ENCODE peak calls at places on chromosomes 7 and 10, in seven cellular contexts. P is stimulated activated CD4-positive, alpha-beta T cell treated with anti-CD3 and anti-CD28 coated beads, TNF-alpha, amount 100 ng/mL, for 1 hour; J is NCI-H2107; R is fibroblast of the conjunctiva; B is CD4-positive, alpha-beta T cell; I is DMS53; X is left ventricle myocardium superior. Q is an unnamed sample.

GRCh38 chr7:41891967-41892755 is 189.3 kb upstream of the INHBA start:
- DNase-seq in R (no peak), B (no peak), I (no peak), J (no peak), P (no peak), X (no peak), Q (no peak)

GRCh38 chr7:140996-141395 is 51.4 kb upstream of the FAM20C start:
- DNase-seq in X (no peak), B (no peak), I (no peak), R (no peak), J (no peak), P (no peak), Q (no peak)

GRCh38 chr7:191105-192034 is 1.0 kb upstream of the FAM20C start:
- DNase-seq in J (no peak), X (peak), R (peak), P (no peak), I (no peak), B (no peak), Q (no peak)

GRCh38 chr10:44325878-44326277 is 59.0 kb downstream of the CXCL12 start:
- DNase-seq in J (no peak), X (no peak), B (no peak), R (no peak), I (no peak), P (no peak), Q (no peak)

GRCh38 chr7:80244206-80244956 is 109.8 kb downstream of the GNAI1 start:
- DNase-seq in P (no peak), X (no peak), B (no peak), J (no peak), R (peak), I (peak), Q (no peak)

GRCh38 chr10:91287276-91287675 is 66.8 kb downstream of the PCGF5 start:
- DNase-seq in X (no peak), B (no peak), I (no peak), R (no peak), J (no peak), P (no peak), Q (no peak)

GRCh38 chr7:54663186-54663585 is 95.8 kb downstream of the SEC61G start:
- DNase-seq in B (no peak), P (no peak), X (no peak), I (no peak), R (no peak), J (no peak), Q (no peak)

GRCh38 chr10:101656915-101657314 is 38.1 kb downstream of the FBXW4 start:
- DNase-seq in B (no peak), R (no peak), I (no peak), J (no peak), X (no peak), P (no peak), Q (no peak)

GRCh38 chr7:5694221-5694754 is 87.2 kb downstream of the RNF216 start:
- DNase-seq in P (no peak), I (no peak), R (no peak), J (no peak), X (no peak), B (no peak), Q (no peak)

GRCh38 chr7:22582860-22583640 is 83.1 kb upstream of the STEAP1B start:
- DNase-seq in I (no peak), P (no peak), B (no peak), X (no peak), R (peak), J (no peak), Q (no peak)

GRCh38 chr10:113663908-113664307 is at the start of gene NRAP:
- DNase-seq in R (no peak), P (no peak), I (no peak), J (no peak), B (no peak), X (no peak), Q (no peak)

GRCh38 chr7:74561898-74562613 is 95.5 kb upstream of the GTF2I start:
- DNase-seq in P (no peak), B (no peak), I (peak), J (peak), X (no peak), R (no peak), Q (no peak)

GRCh38 chr10:48604039-48604407 is 850 bp downstream of the ARHGAP22 start:
- DNase-seq in J (no peak), P (no peak), R (no peak), X (no peak), B (no peak), I (no peak), Q (no peak)

GRCh38 chr10:19730848-19731247 is 85.4 kb upstream of the PLXDC2 start:
- DNase-seq in R (no peak), J (no peak), B (no peak), P (no peak), X (no peak), I (no peak), Q (no peak)

GRCh38 chr10:59819265-59819664 is 66.0 kb upstream of the MRLN start:
- DNase-seq in P (no peak), R (no peak), I (no peak), B (no peak), X (no peak), J (no peak), Q (no peak)

GRCh38 chr7:7761340-7761973 is 43.0 kb upstream of the RPA3 start:
- DNase-seq in J (no peak), R (peak), P (no peak), B (no peak), I (peak), X (no peak), Q (peak)

GRCh38 chr10:47361293-47361692 is 13.1 kb downstream of the RBP3 start:
- DNase-seq in J (no peak), I (peak), X (peak), P (no peak), R (no peak), B (no peak), Q (peak)

GRCh38 chr7:33452805-33453502 is 323.6 kb downstream of the BBS9 start:
- DNase-seq in P (no peak), I (no peak), J (no peak), B (no peak), R (no peak), X (no peak), Q (no peak)

GRCh38 chr10:92213049-92213448 is 77.8 kb downstream of the CPEB3 start:
- DNase-seq in I (no peak), B (no peak), J (no peak), X (no peak), P (no peak), R (no peak), Q (no peak)

GRCh38 chr10:113520606-113521481 is 32.0 kb upstream of the HABP2 start:
- DNase-seq in B (no peak), R (peak), J (peak), P (no peak), X (peak), I (peak), Q (peak)

GRCh38 chr7:55131421-55131929 is 112.7 kb downstream of the EGFR start:
- DNase-seq in R (no peak), J (no peak), X (no peak), B (no peak), I (no peak), P (no peak), Q (no peak)

GRCh38 chr7:162583-163297 is 29.6 kb upstream of the FAM20C start:
- DNase-seq in X (peak), B (no peak), I (no peak), R (no peak), J (no peak), P (no peak), Q (no peak)

GRCh38 chr7:93894426-93894825 is 3.9 kb upstream of the TFPI2 start:
- DNase-seq in R (no peak), B (no peak), J (no peak), P (no peak), I (peak), X (no peak), Q (no peak)

GRCh38 chr10:134205-134742 is 981 bp upstream of the ZMYND11 start:
- DNase-seq in P (no peak), I (peak), J (no peak), B (no peak), X (no peak), R (no peak), Q (peak)

GRCh38 chr7:131895541-131896173 is 339.2 kb upstream of the PODXL start:
- DNase-seq in P (no peak), J (no peak), X (no peak), B (no peak), I (peak), R (no peak), Q (peak)

GRCh38 chr10:3104251-3104918 is 37.0 kb downstream of the PFKP start:
- DNase-seq in P (no peak), R (no peak), X (peak), B (no peak), I (no peak), J (no peak), Q (no peak)

GRCh38 chr7:70568674-70569334 is 563.1 kb upstream of the GALNT17 start:
- DNase-seq in P (no peak), I (no peak), X (peak), J (no peak), B (no peak), R (no peak), Q (peak)

GRCh38 chr10:36209480-36209879 is 567.4 kb upstream of the FZD8 start:
- DNase-seq in B (no peak), X (no peak), I (no peak), R (no peak), P (no peak), J (no peak), Q (no peak)

Q was measured in NCI-H2081.